ENCODE peak calls at places on chromosomes 6 and 20, in six cellular contexts. C is stimulated activated CD8-positive, alpha-beta memory T cell treated with anti-CD3 and anti-CD28 coated beads, Interleukin-7, amount 100 ng/mL, for 1 hour; L is GM23338; M is ureter; Z is aorta; B is central memory CD4-positive, alpha-beta T cell. N is an unnamed sample.
A peak's percentile ranks its signal among the peaks of the same experiment; 100 is the strongest.

GRCh38 chr6:157935786-157936185 is 45.9 kb upstream of the SYNJ2 start:
- DNase-seq in C (no peak), L (no peak), M (no peak), Z (no peak), B (no peak), N (no peak)

GRCh38 chr6:158666637-158667359 is 16.9 kb downstream of the SYTL3 start:
- DNase-seq in C (no peak), L (no peak), M (peak; percentile 58), Z (no peak), B (no peak), N (peak; percentile 55)

GRCh38 chr6:1079525-1079924 is 232.4 kb upstream of the FOXQ1 start:
- DNase-seq in C (no peak), L (no peak), M (no peak), Z (no peak), B (no peak), N (no peak)

GRCh38 chr6:40356242-40356910 is 230.8 kb downstream of the LRFN2 start:
- DNase-seq in C (no peak), L (no peak), M (peak; percentile 20), Z (no peak), B (no peak), N (no peak)

GRCh38 chr6:106620931-106621672 is 8.2 kb downstream of the RTN4IP1 start:
- DNase-seq in C (no peak), L (no peak), M (no peak), Z (no peak), B (no peak), N (no peak)

GRCh38 chr6:2982464-2983121 is 11.2 kb upstream of the SERPINB6 start:
- DNase-seq in C (no peak), L (no peak), M (peak; percentile 29), Z (no peak), B (no peak), N (no peak)

GRCh38 chr20:43752561-43753301 is 25.9 kb upstream of the GTSF1L start:
- DNase-seq in C (no peak), L (no peak), M (no peak), Z (no peak), B (no peak), N (no peak)

GRCh38 chr20:23569570-23569969 is 1.3 kb upstream of the CST9L start:
- DNase-seq in C (no peak), L (no peak), M (no peak), Z (peak; percentile 55), B (no peak), N (no peak)

GRCh38 chr20:38369387-38369786 is 23.1 kb downstream of the LBP start:
- DNase-seq in C (no peak), L (peak; percentile 66), M (no peak), Z (no peak), B (no peak), N (no peak)

GRCh38 chr6:156897907-156898531 is 120.8 kb downstream of the ARID1B start:
- DNase-seq in C (no peak), L (no peak), M (no peak), Z (no peak), B (no peak), N (no peak)

GRCh38 chr6:147906361-147906760 is 397.9 kb downstream of the SAMD5 start:
- DNase-seq in C (no peak), L (no peak), M (no peak), Z (no peak), B (no peak), N (no peak)

GRCh38 chr20:51512645-51513044 is 29.9 kb downstream of the NFATC2 start:
- DNase-seq in C (no peak), L (no peak), M (no peak), Z (no peak), B (peak; percentile 30), N (no peak)

GRCh38 chr6:75505426-75505825 is 11.8 kb upstream of the FILIP1 start:
- DNase-seq in C (no peak), L (peak; percentile 24), M (no peak), Z (no peak), B (no peak), N (no peak)

GRCh38 chr6:5422321-5422915 is 161.1 kb downstream of the FARS2 start:
- DNase-seq in C (no peak), L (peak; percentile 76), M (no peak), Z (no peak), B (no peak), N (peak; percentile 51)

GRCh38 chr6:143506199-143506598 is 5.3 kb downstream of the FUCA2 start:
- DNase-seq in C (no peak), L (no peak), M (no peak), Z (no peak), B (no peak), N (no peak)

GRCh38 chr6:31901415-31901952 is 402 bp downstream of the ZBTB12 start:
- DNase-seq in C (no peak), L (peak; percentile 63), M (peak; percentile 69), Z (peak; percentile 90), B (peak; percentile 62), N (no peak)

GRCh38 chr6:19892250-19892649 is 55.1 kb downstream of the ID4 start:
- DNase-seq in C (no peak), L (no peak), M (peak; percentile 89), Z (no peak), B (no peak), N (peak; percentile 97)

GRCh38 chr20:16054917-16055316 is 518.3 kb downstream of the KIF16B start:
- DNase-seq in C (no peak), L (no peak), M (no peak), Z (no peak), B (no peak), N (no peak)